ENCODE peak calls at places on chromosomes 12 and 14, in eight cellular contexts. K, X, P, B, F, L, H and S are unnamed samples.

GRCh38 chr12:133203344-133204263 is 22.3 kb downstream of the ZNF268 start:
- DNase-seq in F (no peak), P (no peak), L (no peak), H (no peak), B (no peak), X (no peak), K (no peak), S (no peak)

GRCh38 chr12:10033783-10034381 is 3.4 kb downstream of the CLEC9A start:
- DNase-seq in X (no peak), B (no peak), L (no peak), P (no peak), K (no peak), H (no peak), F (peak), S (no peak)

GRCh38 chr12:8609061-8609570 is 3.5 kb downstream of the AICDA start:
- DNase-seq in B (no peak), F (peak), L (no peak), K (no peak), P (peak), H (no peak), X (no peak), S (peak)

GRCh38 chr12:2641209-2641608 is 153.6 kb upstream of the FKBP4 start:
- DNase-seq in P (no peak), L (no peak), F (no peak), H (no peak), K (peak), B (no peak), X (no peak), S (peak)

GRCh38 chr12:96140110-96140509 is 54.1 kb upstream of the ELK3 start:
- DNase-seq in L (peak), P (no peak), F (peak), B (no peak), H (no peak), X (peak), K (no peak), S (no peak)

GRCh38 chr12:124403273-124403672 is 108.4 kb downstream of the RFLNA start:
- DNase-seq in X (no peak), K (peak), H (no peak), P (no peak), L (no peak), F (no peak), B (no peak), S (no peak)

GRCh38 chr12:30154996-30155730 is 371.4 kb upstream of the TMTC1 start:
- DNase-seq in L (peak), B (no peak), X (peak), H (no peak), P (no peak), F (no peak), K (no peak), S (no peak)

GRCh38 chr14:98924046-98924445 is 348.0 kb downstream of the BCL11B start:
- DNase-seq in P (no peak), H (no peak), F (no peak), B (no peak), K (peak), X (no peak), L (no peak), S (no peak)

GRCh38 chr12:105334568-105334967 is 4.1 kb downstream of the C12orf75 start:
- DNase-seq in L (no peak), B (no peak), F (peak), K (no peak), P (no peak), H (no peak), X (no peak), S (no peak)

GRCh38 chr14:96638041-96638855 is 136.1 kb downstream of the PAPOLA start:
- DNase-seq in X (no peak), F (no peak), H (no peak), P (no peak), L (no peak), B (no peak), K (peak), S (no peak)

GRCh38 chr12:13250416-13250815 is 53.9 kb downstream of the EMP1 start:
- DNase-seq in P (no peak), L (peak), X (no peak), H (no peak), F (peak), B (no peak), K (no peak), S (peak)

GRCh38 chr12:31035944-31036665 is 37.6 kb upstream of the DDX11 start:
- DNase-seq in X (no peak), F (no peak), L (no peak), B (no peak), K (no peak), P (no peak), H (no peak), S (no peak)

GRCh38 chr12:16475521-16475920 is 128.1 kb downstream of the MGST1 start:
- DNase-seq in B (no peak), H (no peak), L (no peak), K (no peak), P (no peak), X (no peak), F (no peak), S (no peak)

GRCh38 chr12:117972341-117972740 is 3.6 kb upstream of the KSR2 start:
- DNase-seq in L (no peak), B (no peak), F (no peak), K (no peak), X (no peak), H (no peak), P (no peak), S (no peak)

GRCh38 chr14:91294153-91294552 is 49.6 kb upstream of the GPR68 start:
- DNase-seq in H (no peak), B (no peak), L (no peak), P (no peak), F (no peak), K (no peak), X (no peak), S (no peak)

GRCh38 chr12:89261210-89261609 is 91.1 kb downstream of the DUSP6 start:
- DNase-seq in L (no peak), K (no peak), H (no peak), F (no peak), B (no peak), P (no peak), X (no peak), S (no peak)

GRCh38 chr14:21978184-21978998 is 304.8 kb upstream of the OR4E1 start:
- DNase-seq in B (peak), K (no peak), X (no peak), P (peak), L (no peak), H (peak), F (peak), S (peak)

GRCh38 chr14:41925409-41925808 is 318.7 kb downstream of the LRFN5 start:
- DNase-seq in B (no peak), X (peak), F (no peak), L (no peak), H (no peak), K (no peak), P (no peak), S (no peak)

GRCh38 chr12:31297572-31298509 is 28.1 kb downstream of the SINHCAF start:
- DNase-seq in F (no peak), B (no peak), K (no peak), P (no peak), L (no peak), X (no peak), H (no peak), S (no peak)

GRCh38 chr12:16927259-16927658 is 321.3 kb upstream of the LMO3 start:
- DNase-seq in P (no peak), H (no peak), F (no peak), B (no peak), L (no peak), X (no peak), K (no peak), S (no peak)

GRCh38 chr12:79426121-79426520 is 264.6 kb downstream of the PAWR start:
- DNase-seq in P (no peak), X (no peak), F (no peak), K (no peak), B (no peak), L (no peak), H (no peak), S (no peak)

GRCh38 chr12:49253033-49253623 is 11.8 kb upstream of the TUBA1C start:
- DNase-seq in P (no peak), B (no peak), H (no peak), F (peak), L (no peak), K (peak), X (no peak), S (no peak)

GRCh38 chr14:79551591-79551990 is 659.7 kb downstream of the DIO2 start:
- DNase-seq in X (no peak), F (no peak), K (no peak), H (no peak), B (no peak), P (no peak), L (no peak), S (peak)

GRCh38 chr12:66352197-66352596 is 49.9 kb downstream of the HELB start:
- DNase-seq in H (peak), L (no peak), B (peak), P (no peak), K (no peak), X (no peak), F (no peak), S (peak)

GRCh38 chr14:21852061-21852664 is 178.5 kb upstream of the OR4E1 start:
- DNase-seq in F (peak), H (peak), X (no peak), B (peak), P (peak), K (no peak), L (no peak), S (peak)

GRCh38 chr12:10102322-10102721 is 3.5 kb upstream of the CLEC1A start:
- DNase-seq in P (no peak), X (no peak), B (no peak), F (no peak), K (no peak), H (no peak), L (no peak), S (no peak)

GRCh38 chr14:75242546-75243273 is 35.9 kb upstream of the FOS start:
- DNase-seq in P (no peak), L (peak), X (peak), H (no peak), F (peak), K (no peak), B (no peak), S (no peak)

GRCh38 chr12:17577405-17577804 is 512.6 kb downstream of the RERGL start:
- DNase-seq in X (no peak), L (no peak), P (no peak), H (no peak), K (no peak), F (no peak), B (no peak), S (peak)

GRCh38 chr14:54348923-54349615 is 47.7 kb upstream of the CDKN3 start:
- DNase-seq in P (no peak), B (no peak), H (peak), X (no peak), F (no peak), L (no peak), K (no peak), S (no peak)

GRCh38 chr12:57845478-57846284 is 848 bp downstream of the CTDSP2 start:
- DNase-seq in P (peak), K (peak), L (no peak), X (no peak), F (peak), B (peak), H (peak), S (peak)

GRCh38 chr14:31159682-31160296 is 47.8 kb downstream of the HECTD1 start:
- DNase-seq in H (no peak), P (no peak), B (no peak), X (no peak), F (no peak), L (peak), K (peak), S (no peak)

GRCh38 chr14:84643438-84643837 is 886.5 kb upstream of the FLRT2 start:
- DNase-seq in K (no peak), B (no peak), F (no peak), L (no peak), X (no peak), P (no peak), H (no peak), S (no peak)

GRCh38 chr14:92652413-92653151 is 95.8 kb downstream of the LGMN start:
- DNase-seq in X (no peak), F (no peak), B (peak), H (peak), P (no peak), K (no peak), L (no peak), S (no peak)

GRCh38 chr12:105084251-105085250 is at the start of gene ALDH1L2:
- DNase-seq in F (peak), K (peak), H (peak), L (no peak), P (peak), B (peak), X (peak), S (peak)

GRCh38 chr14:72495668-72496067 is 398.2 kb downstream of the DPF3 start:
- DNase-seq in X (no peak), F (no peak), L (no peak), B (no peak), H (no peak), P (no peak), K (no peak), S (peak)

GRCh38 chr14:54567224-54567633 is 301 bp downstream of the SAMD4A start:
- DNase-seq in P (no peak), F (no peak), B (no peak), H (no peak), X (no peak), L (no peak), K (no peak), S (peak)

GRCh38 chr14:89276424-89276975 is 140.5 kb downstream of the FOXN3 start:
- DNase-seq in L (no peak), F (peak), H (no peak), P (peak), B (peak), K (peak), X (peak), S (peak)